ENCODE peak calls at places on chromosomes 2 and 18, in eight cellular contexts. X is T1000; D is WTC11; B is T follicular helper cell; C is stimulated activated CD8-positive, alpha-beta memory T cell treated with anti-CD3 and anti-CD28 coated beads, Interleukin-15, amount 100 ng/mL, for 48 hours; F is activated T-helper 1 cell treated with Interleukin-2 at 50 U/mL for 16 hours; M is non-pigmented ciliary epithelial cell; P is activated CD4-positive, CD25-positive, alpha-beta regulatory T cell. L is an unnamed sample.

GRCh38 chr2:96195410-96196071 is 13.1 kb downstream of the STARD7 start:
- DNase-seq in P (no peak), C (no peak), M (no peak), D (no peak), F (no peak), B (no peak), X (no peak), L (no peak)

GRCh38 chr2:234406085-234406484 is 90.8 kb downstream of the ARL4C start:
- DNase-seq in B (no peak), F (no peak), P (no peak), C (no peak), M (no peak), X (no peak), D (no peak), L (no peak)

GRCh38 chr2:120826716-120827410 is 91.2 kb downstream of the GLI2 start:
- DNase-seq in C (no peak), D (no peak), F (no peak), X (no peak), B (no peak), M (no peak), P (no peak), L (no peak)

GRCh38 chr2:216717491-216717901 is 22.1 kb upstream of the IGFBP5 start:
- DNase-seq in B (no peak), P (no peak), X (no peak), C (no peak), M (no peak), D (no peak), F (no peak), L (no peak)

GRCh38 chr2:170253721-170254230 is 75.8 kb downstream of the MYO3B start:
- DNase-seq in P (no peak), X (no peak), C (no peak), M (no peak), B (no peak), D (no peak), F (no peak), L (no peak)

GRCh38 chr2:119694994-119695521 is 16.1 kb downstream of the TMEM177 start:
- DNase-seq in F (no peak), D (no peak), B (peak), C (no peak), M (no peak), X (no peak), P (no peak), L (no peak)

GRCh38 chr2:232886632-232887031 is 16.6 kb downstream of the SNORC start:
- DNase-seq in X (no peak), M (no peak), B (no peak), D (no peak), P (no peak), F (no peak), C (no peak), L (no peak)

GRCh38 chr2:24874025-24874424 is 46.0 kb downstream of the ADCY3 start:
- DNase-seq in D (no peak), C (no peak), X (no peak), B (no peak), F (no peak), P (no peak), M (no peak), L (no peak)

GRCh38 chr18:50192903-50193795 is 1.8 kb downstream of the MYO5B start:
- DNase-seq in M (no peak), C (no peak), D (peak), B (no peak), F (no peak), X (no peak), P (no peak), L (no peak)

GRCh38 chr2:70668432-70668831 is 99.6 kb downstream of the ADD2 start:
- DNase-seq in C (no peak), P (no peak), X (no peak), M (no peak), F (no peak), D (no peak), B (no peak), L (no peak)

GRCh38 chr2:191713837-191714236 is 35.9 kb downstream of the NABP1 start:
- DNase-seq in M (no peak), X (no peak), F (no peak), C (no peak), D (peak), B (no peak), P (no peak), L (no peak)

GRCh38 chr2:89767581-89768435 is 1076.3 kb downstream of the RPIA start:
- DNase-seq in B (no peak), F (no peak), C (no peak), X (no peak), P (no peak), D (no peak), M (no peak), L (no peak)

GRCh38 chr2:10316860-10317259 is 14.2 kb downstream of the HPCAL1 start:
- DNase-seq in M (no peak), D (no peak), B (no peak), F (no peak), P (no peak), C (no peak), X (no peak), L (no peak)

GRCh38 chr18:37258131-37258530 is 307.5 kb downstream of the CELF4 start:
- DNase-seq in C (no peak), B (no peak), P (no peak), X (no peak), F (no peak), D (no peak), M (no peak), L (no peak)

GRCh38 chr2:41937921-41938708 is 109.7 kb upstream of the PKDCC start:
- DNase-seq in D (peak), C (no peak), F (no peak), P (no peak), M (no peak), B (no peak), X (no peak), L (no peak)

GRCh38 chr18:8951491-8951890 is 151.0 kb upstream of the NDUFV2 start:
- DNase-seq in M (no peak), X (no peak), C (no peak), P (no peak), F (no peak), B (no peak), D (no peak), L (no peak)

GRCh38 chr2:241808701-241809382 is at the start of gene NEU4:
- DNase-seq in M (no peak), F (no peak), X (no peak), P (no peak), C (no peak), D (no peak), B (no peak), L (no peak)

GRCh38 chr2:200466703-200467418 is 43.0 kb downstream of the KCTD18 start:
- DNase-seq in M (no peak), D (no peak), C (no peak), B (peak), P (no peak), X (no peak), F (no peak), L (no peak)

GRCh38 chr2:186518291-186518690 is 32.2 kb downstream of the ZC3H15 start:
- DNase-seq in X (no peak), D (no peak), M (no peak), F (no peak), C (no peak), P (no peak), B (no peak), L (no peak)

GRCh38 chr18:67508146-67508545 is 8.4 kb downstream of the DSEL start:
- DNase-seq in D (no peak), M (no peak), F (no peak), X (no peak), C (no peak), P (no peak), B (no peak), L (no peak)

GRCh38 chr2:74414913-74415761 is 6.3 kb downstream of the C2orf81 start:
- DNase-seq in B (no peak), X (no peak), D (peak), C (no peak), M (no peak), P (no peak), F (no peak), L (peak)

GRCh38 chr2:218805627-218806026 is 23.7 kb downstream of the CYP27A1 start:
- DNase-seq in P (no peak), X (no peak), D (no peak), B (no peak), C (no peak), F (no peak), M (no peak), L (no peak)

GRCh38 chr18:48792141-48792540 is 158.6 kb downstream of the SMAD7 start:
- DNase-seq in D (no peak), M (no peak), B (no peak), P (no peak), C (no peak), F (no peak), X (no peak), L (no peak)

GRCh38 chr2:46984034-46984433 is 68.4 kb upstream of the MCFD2 start:
- DNase-seq in P (no peak), D (no peak), C (no peak), B (no peak), M (no peak), F (no peak), X (no peak), L (no peak)

GRCh38 chr2:219511547-219512325 is 2.5 kb upstream of the ASIC4 start:
- DNase-seq in M (no peak), D (no peak), F (no peak), B (no peak), P (no peak), C (no peak), X (no peak), L (no peak)

GRCh38 chr2:151771599-151772358 is 37.5 kb upstream of the NEB start:
- DNase-seq in P (no peak), F (no peak), B (no peak), D (no peak), M (no peak), C (no peak), X (no peak), L (no peak)

GRCh38 chr18:24176727-24177416 is 38.0 kb downstream of the CABYR start:
- DNase-seq in B (peak), F (no peak), X (no peak), M (no peak), D (peak), P (peak), C (peak), L (no peak)

GRCh38 chr2:138493334-138493733 is 8.2 kb upstream of the SPOPL start:
- DNase-seq in F (no peak), X (no peak), P (no peak), D (no peak), B (no peak), M (no peak), C (no peak), L (no peak)

GRCh38 chr2:25589676-25590205 is 83.6 kb downstream of the DTNB start:
- DNase-seq in D (no peak), M (no peak), C (no peak), F (no peak), B (no peak), P (no peak), X (no peak), L (no peak)

GRCh38 chr2:121350402-121350775 is 65.4 kb upstream of the TFCP2L1 start:
- DNase-seq in B (no peak), C (no peak), D (no peak), P (no peak), X (no peak), F (no peak), M (no peak), L (no peak)

GRCh38 chr2:1738163-1738562 is 6.2 kb downstream of the PXDN start:
- DNase-seq in M (no peak), X (no peak), P (no peak), C (no peak), F (no peak), D (no peak), B (no peak), L (no peak)

GRCh38 chr2:79097843-79098242 is 10.1 kb upstream of the REG1B start:
- DNase-seq in B (no peak), P (no peak), C (no peak), F (no peak), M (no peak), D (peak), X (no peak), L (no peak)

GRCh38 chr2:16261791-16262190 is 321.4 kb downstream of the MYCN start:
- DNase-seq in D (no peak), B (no peak), M (no peak), X (no peak), F (no peak), P (no peak), C (no peak), L (no peak)

GRCh38 chr2:24038786-24039499 is 8.2 kb downstream of the WDCP start:
- DNase-seq in P (no peak), C (no peak), X (no peak), M (no peak), B (no peak), D (no peak), F (no peak), L (no peak)

GRCh38 chr2:103174711-103175110 is 412.9 kb downstream of the TMEM182 start:
- DNase-seq in P (no peak), C (no peak), F (no peak), D (no peak), M (no peak), B (no peak), X (no peak), L (no peak)

GRCh38 chr2:241199897-241200821 is 11.7 kb downstream of the ANO7 start:
- DNase-seq in C (no peak), X (no peak), D (no peak), F (no peak), M (no peak), B (no peak), P (no peak), L (no peak)

GRCh38 chr18:42028232-42028832 is 73.3 kb downstream of the PIK3C3 start:
- DNase-seq in X (no peak), M (peak), D (peak), C (no peak), B (peak), P (no peak), F (no peak), L (no peak)

GRCh38 chr18:40917096-40917495 is 1037.9 kb upstream of the PIK3C3 start:
- DNase-seq in B (no peak), M (no peak), D (no peak), C (no peak), F (no peak), X (no peak), P (no peak), L (no peak)

GRCh38 chr2:239201531-239201876 is 199.3 kb downstream of the HDAC4 start:
- DNase-seq in X (no peak), M (no peak), P (no peak), B (no peak), C (no peak), F (no peak), D (no peak), L (no peak)

L was measured in effector CD8-positive, alpha-beta T cell.